ENCODE peak calls at places on chromosomes 12 and 14, in eight cellular contexts. E, C, N, O, J, H, A and Y are unnamed samples.

GRCh38 chr12:109729837-109730200 is 16.2 kb downstream of the FAM222A start:
- DNase-seq in E (no peak), C (no peak), N (no peak), O (no peak), J (no peak), H (no peak), A (no peak), Y (no peak)

GRCh38 chr12:110931315-110931728 is 10.9 kb upstream of the MYL2 start:
- DNase-seq in E (no peak), C (no peak), N (no peak), O (no peak), J (no peak), H (no peak), A (no peak), Y (no peak)

GRCh38 chr12:27447761-27448160 is 1.2 kb downstream of the SMCO2 start:
- DNase-seq in E (no peak), C (no peak), N (no peak), O (no peak), J (no peak), H (no peak), A (no peak), Y (no peak)

GRCh38 chr12:131896080-131896810 is 1.8 kb downstream of the ULK1 start:
- DNase-seq in E (peak), C (peak), N (peak), O (peak), J (peak), H (peak), A (peak), Y (peak)

GRCh38 chr12:19857197-19857596 is 417.9 kb downstream of the AEBP2 start:
- DNase-seq in E (no peak), C (no peak), N (no peak), O (no peak), J (no peak), H (no peak), A (no peak), Y (no peak)

GRCh38 chr12:108855284-108856169 is 1.9 kb downstream of the SSH1 start:
- DNase-seq in E (peak), C (no peak), N (no peak), O (no peak), J (no peak), H (no peak), A (no peak), Y (no peak)

GRCh38 chr12:31322651-31323248 is 3.2 kb downstream of the SINHCAF start:
- DNase-seq in E (no peak), C (no peak), N (no peak), O (no peak), J (peak), H (peak), A (no peak), Y (no peak)

GRCh38 chr14:59294662-59294992 is 106.2 kb downstream of the DAAM1 start:
- DNase-seq in E (no peak), C (no peak), N (no peak), O (no peak), J (peak), H (no peak), A (no peak), Y (no peak)

GRCh38 chr14:63174760-63175191 is 29.5 kb upstream of the RHOJ start:
- DNase-seq in E (peak), C (no peak), N (no peak), O (no peak), J (peak), H (peak), A (no peak), Y (no peak)

GRCh38 chr12:95173392-95174251 is 43.6 kb downstream of the FGD6 start:
- DNase-seq in E (no peak), C (no peak), N (no peak), O (no peak), J (peak), H (peak), A (no peak), Y (no peak)

GRCh38 chr14:33432407-33433023 is 493.8 kb downstream of the NPAS3 start:
- DNase-seq in E (peak), C (no peak), N (no peak), O (no peak), J (peak), H (peak), A (no peak), Y (no peak)

GRCh38 chr12:25965682-25966081 is 7.2 kb downstream of the RASSF8 start:
- DNase-seq in E (no peak), C (no peak), N (no peak), O (no peak), J (no peak), H (no peak), A (no peak), Y (no peak)

GRCh38 chr12:67327466-67327865 is 58.3 kb downstream of the CAND1 start:
- DNase-seq in E (no peak), C (no peak), N (no peak), O (no peak), J (no peak), H (no peak), A (no peak), Y (no peak)

GRCh38 chr14:35123388-35123703 is 994 bp downstream of the PRORP start:
- DNase-seq in E (no peak), C (no peak), N (no peak), O (no peak), J (no peak), H (no peak), A (no peak), Y (no peak)

GRCh38 chr12:113242018-113242418 is 20.8 kb downstream of the TPCN1 start:
- DNase-seq in E (no peak), C (no peak), N (no peak), O (no peak), J (peak), H (no peak), A (no peak), Y (no peak)

GRCh38 chr12:106715582-106715981 is 58.9 kb upstream of the RIC8B start:
- DNase-seq in E (no peak), C (no peak), N (no peak), O (no peak), J (no peak), H (no peak), A (no peak), Y (no peak)

GRCh38 chr14:33062881-33063280 is 124.2 kb downstream of the NPAS3 start:
- DNase-seq in E (no peak), C (no peak), N (no peak), O (no peak), J (peak), H (no peak), A (no peak), Y (no peak)

GRCh38 chr14:40393143-40393542 is 960.9 kb upstream of the FBXO33 start:
- DNase-seq in E (no peak), C (no peak), N (no peak), O (no peak), J (no peak), H (no peak), A (no peak), Y (no peak)

GRCh38 chr14:55701638-55702037 is 121.6 kb downstream of the KTN1 start:
- DNase-seq in E (no peak), C (no peak), N (no peak), O (no peak), J (peak), H (no peak), A (no peak), Y (no peak)

GRCh38 chr12:120711411-120711810 is 1.2 kb downstream of the UNC119B start:
- DNase-seq in E (no peak), C (no peak), N (no peak), O (no peak), J (no peak), H (no peak), A (no peak), Y (no peak)

GRCh38 chr12:110745632-110746284 is 3.1 kb upstream of the PPP1CC start:
- DNase-seq in E (no peak), C (no peak), N (no peak), O (no peak), J (no peak), H (no peak), A (no peak), Y (no peak)

GRCh38 chr12:84875241-84875640 is 37.4 kb downstream of the SLC6A15 start:
- DNase-seq in E (no peak), C (no peak), N (no peak), O (no peak), J (no peak), H (no peak), A (no peak), Y (no peak)

GRCh38 chr12:123024819-123025391 is 44.4 kb downstream of the ARL6IP4 start:
- DNase-seq in E (no peak), C (no peak), N (no peak), O (no peak), J (peak), H (no peak), A (no peak), Y (no peak)

GRCh38 chr14:56846970-56847928 is 37.0 kb upstream of the OTX2 start:
- DNase-seq in E (no peak), C (no peak), N (no peak), O (no peak), J (no peak), H (no peak), A (no peak), Y (no peak)

GRCh38 chr14:100410056-100410565 is 87.0 kb downstream of the SLC25A47 start:
- DNase-seq in E (no peak), C (no peak), N (no peak), O (no peak), J (no peak), H (no peak), A (no peak), Y (no peak)

GRCh38 chr12:68814490-68815231 is 6.7 kb downstream of the MDM2 start:
- DNase-seq in E (no peak), C (no peak), N (no peak), O (no peak), J (no peak), H (no peak), A (no peak), Y (no peak)

GRCh38 chr14:70811578-70811977 is 2.3 kb upstream of the MAP3K9 start:
- DNase-seq in E (peak), C (no peak), N (no peak), O (no peak), J (no peak), H (no peak), A (no peak), Y (no peak)

GRCh38 chr14:106185837-106186233 is 659.5 kb downstream of the TMEM121 start:
- DNase-seq in E (no peak), C (no peak), N (no peak), O (peak), J (no peak), H (no peak), A (peak), Y (peak)
- TF ChIP-seq CTCF in E (peak), C (no peak), N (no peak), O (peak), J (no peak), H (no peak), A (peak), Y (peak)

GRCh38 chr14:22926316-22926715 is 2.9 kb downstream of the PRMT5 start:
- DNase-seq in E (no peak), C (no peak), N (no peak), O (no peak), J (peak), H (no peak), A (no peak), Y (no peak)

GRCh38 chr14:22925513-22925912 is 3.7 kb downstream of the PRMT5 start:
- DNase-seq in E (no peak), C (no peak), N (no peak), O (no peak), J (no peak), H (no peak), A (no peak), Y (no peak)

GRCh38 chr14:22929104-22929847 is at the start of gene PRMT5:
- DNase-seq in E (peak), C (peak), N (peak), O (peak), J (peak), H (peak), A (peak), Y (peak)

GRCh38 chr14:22928237-22929103 is 706 bp downstream of the PRMT5 start:
- DNase-seq in E (no peak), C (no peak), N (no peak), O (no peak), J (no peak), H (peak), A (no peak), Y (no peak)

DNA sequence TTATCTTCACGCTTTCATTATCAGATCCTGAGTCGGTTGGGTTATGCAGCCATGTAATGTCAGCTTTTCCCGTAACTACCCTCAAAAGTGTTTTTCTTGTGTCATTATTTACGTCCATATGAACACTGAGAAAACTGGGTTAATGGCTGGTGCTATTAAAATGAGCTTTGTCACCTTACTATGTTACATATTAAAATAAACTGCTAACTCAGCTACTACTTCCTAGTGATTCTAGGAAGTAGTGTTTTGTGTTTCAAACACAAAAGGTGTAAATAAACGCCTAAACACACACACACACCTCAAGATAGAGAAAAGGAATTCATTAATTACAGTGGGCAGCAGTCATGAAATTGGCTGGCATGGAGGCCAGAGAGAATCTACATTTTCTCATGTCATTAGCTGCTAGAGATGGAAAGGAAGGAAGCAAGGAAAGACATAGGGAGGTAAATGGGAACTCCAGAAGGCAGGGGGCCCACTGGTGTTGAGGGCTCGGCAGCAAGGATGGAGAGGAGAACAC is 730 bp upstream of the PRMT5 start:
- DNase-seq in E (no peak), C (no peak), N (no peak), O (no peak), J (no peak), H (no peak), A (no peak), Y (no peak)
- TF ChIP-seq CTCF in E (no peak), C (no peak), N (no peak), O (no peak), J (no peak), H (no peak), A (no peak), Y (no peak)

GRCh38 chr14:30907659-30908057 is 33.3 kb downstream of the COCH start:
- DNase-seq in E (no peak), C (no peak), N (no peak), O (no peak), J (no peak), H (no peak), A (no peak), Y (no peak)

GRCh38 chr14:30908826-30909225 is 34.5 kb downstream of the COCH start:
- DNase-seq in E (no peak), C (no peak), N (no peak), O (no peak), J (no peak), H (no peak), A (no peak), Y (no peak)

GRCh38 chr14:30903285-30904124 is 29.1 kb downstream of the COCH start:
- DNase-seq in E (peak), C (no peak), N (no peak), O (no peak), J (no peak), H (no peak), A (no peak), Y (no peak)

DNA sequence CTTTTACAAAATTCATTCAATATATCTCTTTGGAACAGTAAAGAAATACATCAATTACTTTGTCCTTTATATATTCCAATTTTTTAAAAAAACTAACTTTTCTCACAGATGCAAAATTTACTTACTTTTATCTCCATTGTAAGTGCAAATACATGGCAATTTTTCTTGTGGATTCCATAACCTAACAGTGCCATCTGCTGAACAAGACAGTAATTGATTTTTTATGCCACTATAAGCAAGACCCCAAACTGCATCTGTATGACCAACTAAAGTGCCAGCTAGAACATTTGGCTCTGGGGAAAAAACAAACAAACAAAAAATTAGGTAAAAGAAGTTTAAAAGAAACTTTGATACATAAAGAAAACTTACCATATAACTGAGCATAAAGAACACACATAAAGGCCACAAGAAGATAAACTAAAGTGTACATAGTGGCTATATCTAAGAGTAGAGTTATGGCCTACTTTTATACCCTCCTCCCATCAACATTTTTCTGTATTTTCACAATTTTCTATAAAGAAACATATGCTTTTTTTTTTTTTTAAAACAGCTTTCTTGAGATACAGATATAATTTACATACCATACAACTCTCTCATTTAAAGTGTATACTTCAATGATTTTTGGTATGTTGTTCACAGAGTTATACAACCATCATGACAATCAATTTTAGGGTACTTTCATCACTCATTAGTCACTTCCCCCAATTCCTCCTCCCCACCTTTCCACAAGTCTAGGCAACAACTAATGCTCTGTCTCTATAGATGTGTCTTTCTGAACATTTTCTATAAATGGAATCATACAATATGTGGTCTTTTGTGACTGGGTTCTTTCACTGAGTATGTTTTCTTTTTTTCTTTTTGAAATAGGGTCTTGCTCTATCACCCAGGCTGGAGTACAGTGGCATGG is 32.6 kb downstream of the COCH start:
- DNase-seq in E (peak), C (no peak), N (no peak), O (no peak), J (no peak), H (peak), A (no peak), Y (no peak)
- TF ChIP-seq CTCF in E (peak), C (no peak), N (peak), O (no peak), J (peak), H (no peak), A (no peak), Y (no peak)

DNA sequence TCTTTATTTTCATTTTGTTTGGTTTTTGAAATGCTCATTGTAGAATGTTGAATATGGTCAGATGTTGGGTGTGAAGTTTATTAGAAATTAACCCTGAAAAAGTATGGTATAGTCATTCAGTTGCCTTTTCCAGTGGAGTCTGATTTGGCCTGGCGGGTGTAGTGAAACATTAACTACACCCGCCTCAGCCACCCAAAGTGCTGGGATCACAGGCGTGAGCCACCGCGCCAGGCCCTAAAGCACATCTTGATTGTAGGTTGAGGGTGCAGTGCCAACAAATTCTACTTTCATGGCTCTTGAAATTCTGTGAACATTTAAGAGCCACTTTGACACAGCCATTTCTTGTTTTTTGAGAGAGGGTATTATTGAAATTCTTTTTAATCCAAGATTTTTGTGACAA is 624.9 kb downstream of the DIO2 start:
- DNase-seq in E (no peak), C (no peak), N (no peak), O (no peak), J (no peak), H (no peak), A (no peak), Y (no peak)
- TF ChIP-seq CTCF in E (no peak), C (no peak), N (no peak), O (no peak), J (no peak), H (no peak), A (no peak), Y (no peak)

DNA sequence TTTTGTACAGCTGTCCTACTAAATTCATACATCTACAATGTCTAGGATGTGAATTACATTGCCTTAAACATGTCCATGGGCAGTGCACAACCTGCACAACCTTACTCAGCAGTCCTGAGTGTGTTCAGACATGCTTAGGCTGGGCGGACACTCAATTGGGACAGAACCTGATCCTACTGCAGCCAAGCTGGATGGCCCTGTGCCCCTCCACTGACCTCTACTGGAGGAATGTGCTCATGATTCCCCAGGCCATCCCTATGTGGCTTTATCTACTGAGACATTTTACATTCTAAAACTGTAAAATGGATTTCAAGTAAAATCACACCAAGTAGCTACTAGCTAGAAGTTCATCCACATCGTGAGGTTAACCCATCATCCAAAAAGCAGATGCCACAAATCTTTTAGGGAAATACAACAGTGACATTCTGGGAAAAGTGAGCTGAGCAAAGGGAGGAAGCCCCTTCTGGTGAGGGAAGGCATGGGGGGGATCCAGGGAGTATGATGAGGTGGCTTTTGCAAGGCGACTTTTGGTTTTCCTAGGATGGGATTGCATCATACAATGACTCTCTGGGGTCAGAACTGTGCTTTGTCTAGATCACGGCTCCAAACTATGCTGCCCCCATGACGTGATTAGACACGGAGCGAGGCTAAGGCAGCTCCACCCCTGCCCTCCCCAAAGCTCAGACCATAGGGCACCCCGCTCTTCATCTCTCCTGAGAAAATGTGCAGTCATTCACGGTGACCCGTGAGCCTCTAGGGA is 911.7 kb upstream of the TMEM132C start:
- DNase-seq in E (no peak), C (no peak), N (no peak), O (no peak), J (peak), H (no peak), A (no peak), Y (no peak)
- TF ChIP-seq CTCF in E (peak), C (no peak), N (peak), O (no peak), J (peak), H (no peak), A (no peak), Y (no peak)